ENCODE peak calls at places on chromosomes 11 and 22, in eight cellular contexts. N, S, K, I, P, U, L and Y are unnamed samples.

GRCh38 chr22:40345271-40345670 is 1.0 kb upstream of the ADSL start:
- DNase-seq in N (no peak), S (no peak), K (peak; percentile 64), I (peak; percentile 20), P (peak; percentile 50), U (no peak), L (no peak), Y (no peak)

GRCh38 chr22:32410459-32410858 is 1.6 kb downstream of the RTCB start:
- DNase-seq in N (no peak), S (no peak), K (no peak), I (no peak), P (no peak), U (no peak), L (no peak), Y (no peak)

GRCh38 chr22:46033256-46034200 is 56.6 kb upstream of the WNT7B start:
- DNase-seq in N (no peak), S (no peak), K (no peak), I (no peak), P (no peak), U (no peak), L (no peak), Y (peak; percentile 6)

GRCh38 chr11:76004400-76004799 is 189.4 kb downstream of the UVRAG start:
- DNase-seq in N (no peak), S (no peak), K (no peak), I (no peak), P (no peak), U (no peak), L (no peak), Y (no peak)

GRCh38 chr11:77346906-77347603 is 45.6 kb upstream of the GDPD4 start:
- DNase-seq in N (no peak), S (peak; percentile 72), K (no peak), I (no peak), P (no peak), U (no peak), L (no peak), Y (no peak)

GRCh38 chr22:50544746-50545253 is 899 bp upstream of the KLHDC7B start:
- DNase-seq in N (no peak), S (no peak), K (no peak), I (no peak), P (peak; percentile 45), U (no peak), L (no peak), Y (no peak)

GRCh38 chr11:7014118-7014517 is 6.0 kb downstream of the ZNF214 start:
- DNase-seq in N (no peak), S (no peak), K (no peak), I (no peak), P (no peak), U (no peak), L (no peak), Y (no peak)

GRCh38 chr11:10592331-10592730 is 23.9 kb upstream of the LYVE1 start:
- DNase-seq in N (no peak), S (peak; percentile 84), K (no peak), I (no peak), P (no peak), U (no peak), L (no peak), Y (no peak)

GRCh38 chr11:8015753-8016239 is 28.7 kb downstream of the EIF3F start:
- DNase-seq in N (no peak), S (peak; percentile 11), K (no peak), I (no peak), P (no peak), U (peak; percentile 20), L (no peak), Y (no peak)

GRCh38 chr11:77402218-77402556 is 71.7 kb downstream of the PAK1 start:
- DNase-seq in N (no peak), S (no peak), K (no peak), I (no peak), P (no peak), U (no peak), L (no peak), Y (no peak)

GRCh38 chr11:64744544-64745218 is 739 bp upstream of the RASGRP2 start:
- DNase-seq in N (peak; percentile 64), S (no peak), K (no peak), I (peak; percentile 36), P (no peak), U (no peak), L (no peak), Y (no peak)

GRCh38 chr11:43021466-43021865 is 290.3 kb upstream of the API5 start:
- DNase-seq in N (peak; percentile 51), S (no peak), K (no peak), I (no peak), P (no peak), U (peak; percentile 31), L (no peak), Y (no peak)

GRCh38 chr11:63870351-63871197 is 31.7 kb downstream of the MARK2 start:
- DNase-seq in N (no peak), S (no peak), K (no peak), I (no peak), P (no peak), U (no peak), L (no peak), Y (no peak)

GRCh38 chr22:38112361-38112760 is 1.9 kb upstream of the BAIAP2L2 start:
- DNase-seq in N (no peak), S (no peak), K (no peak), I (no peak), P (peak; percentile 59), U (no peak), L (no peak), Y (no peak)

GRCh38 chr22:43136255-43136654 is 6.9 kb downstream of the MCAT start:
- DNase-seq in N (peak; percentile 60), S (no peak), K (no peak), I (no peak), P (peak; percentile 57), U (peak; percentile 63), L (no peak), Y (no peak)

GRCh38 chr22:41862530-41863266 is 29.8 kb downstream of the SREBF2 start:
- DNase-seq in N (no peak), S (no peak), K (no peak), I (no peak), P (no peak), U (no peak), L (no peak), Y (no peak)

GRCh38 chr11:117679464-117679863 is 117.6 kb downstream of the DSCAML1 start:
- DNase-seq in N (no peak), S (no peak), K (no peak), I (no peak), P (no peak), U (no peak), L (no peak), Y (no peak)

DNA sequence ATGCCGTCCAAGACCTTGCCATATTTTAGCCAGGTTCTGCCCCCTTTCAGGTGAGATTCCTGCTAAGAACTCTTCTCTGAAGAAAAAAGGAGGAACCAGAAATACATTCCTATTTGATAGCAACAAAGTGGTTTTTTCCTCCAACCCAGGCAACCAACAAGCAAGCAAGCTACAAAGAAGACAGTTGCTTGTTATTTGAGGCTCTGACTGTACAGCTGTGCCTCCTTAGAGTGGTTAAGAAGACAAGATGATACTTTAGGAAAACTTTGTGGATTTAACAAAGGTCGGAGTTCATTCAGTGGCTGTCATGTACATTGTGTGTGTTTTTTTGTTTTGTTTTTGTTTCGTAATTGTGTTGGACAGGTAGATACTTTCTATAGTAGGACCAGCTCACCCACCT is 21.7 kb downstream of the TEAD1 start:
- DNase-seq in N (no peak), S (no peak), K (no peak), I (no peak), P (no peak), U (no peak), L (no peak), Y (no peak)
- H3K27ac ChIP-seq in N (no peak overlapping the region), S (no peak overlapping the region), K (peak overlapping the region; percentile 98), I (no peak overlapping the region), P (peak overlapping the region; percentile 93), U (no peak overlapping the region), L (no peak overlapping the region), Y (peak overlapping the region; percentile 94)

DNA sequence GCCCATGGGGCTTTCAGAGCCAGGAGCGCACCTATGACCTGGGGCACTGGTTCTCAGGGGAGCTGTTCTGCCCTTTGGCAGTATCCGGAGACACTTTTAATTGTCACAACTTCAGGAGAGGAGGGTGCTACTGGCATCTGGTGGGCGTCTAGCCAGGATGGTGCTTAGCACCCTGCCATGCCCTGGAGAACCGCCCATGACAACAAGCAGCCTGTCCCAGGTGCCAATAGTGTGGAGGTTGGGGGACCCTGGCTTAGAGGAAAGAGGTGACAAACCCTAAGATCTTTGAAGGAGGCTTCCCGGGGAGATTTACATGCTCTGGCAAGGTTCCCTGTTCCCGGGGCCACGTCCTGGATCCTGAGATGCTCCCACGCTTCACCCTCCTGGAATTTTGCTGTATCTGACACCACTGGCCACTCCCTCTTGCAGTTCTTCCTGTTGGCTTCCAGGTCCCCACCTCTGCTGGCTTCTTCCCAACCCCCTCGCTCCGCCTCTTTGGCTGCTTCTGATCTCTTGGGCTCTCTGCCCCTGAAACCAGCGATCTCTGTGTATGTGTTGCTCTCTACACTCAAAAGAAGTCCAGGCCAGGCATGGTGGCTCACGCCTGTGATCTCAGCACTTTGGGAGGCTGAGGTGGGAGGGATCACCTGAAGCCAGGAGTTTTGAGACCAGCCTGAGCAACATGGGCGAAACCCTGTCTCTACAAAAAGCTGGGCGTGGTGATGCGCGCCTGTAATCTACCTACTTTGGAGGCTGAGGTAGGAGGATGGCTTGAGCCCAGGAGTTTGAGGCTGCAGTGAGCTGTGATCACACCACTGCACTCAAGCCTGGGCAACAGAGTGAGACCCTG is 31.1 kb downstream of the FADS3 start:
- DNase-seq in N (no peak), S (no peak), K (peak; percentile 11), I (no peak), P (peak; percentile 63), U (no peak), L (no peak), Y (no peak)
- H3K27ac ChIP-seq in N (no peak overlapping the region), S (no peak overlapping the region), K (no peak overlapping the region), I (no peak overlapping the region), P (no peak overlapping the region), U (no peak overlapping the region), L (no peak overlapping the region), Y (peak overlapping the region; percentile 25)

GRCh38 chr11:22787565-22788162 is 41.9 kb downstream of the SVIP start:
- DNase-seq in N (peak; percentile 71), S (peak; percentile 29), K (no peak), I (peak; percentile 3), P (peak; percentile 10), U (no peak), L (no peak), Y (no peak)
- H3K27ac ChIP-seq in N (no peak overlapping the region), S (no peak overlapping the region), K (no peak overlapping the region), I (no peak overlapping the region), P (no peak overlapping the region), U (no peak overlapping the region), L (peak overlapping the region; percentile 23), Y (no peak overlapping the region)

GRCh38 chr11:2913029-2913431 is 16.2 kb downstream of the PHLDA2 start:
- DNase-seq in N (no peak), S (no peak), K (no peak), I (no peak), P (no peak), U (no peak), L (no peak), Y (no peak)

GRCh38 chr11:2910401-2910955 is 18.7 kb downstream of the PHLDA2 start:
- DNase-seq in N (no peak), S (no peak), K (no peak), I (no peak), P (no peak), U (no peak), L (no peak), Y (no peak)

GRCh38 chr11:2912498-2912897 is 16.7 kb downstream of the PHLDA2 start:
- DNase-seq in N (no peak), S (no peak), K (peak; percentile 84), I (no peak), P (peak; percentile 95), U (peak; percentile 67), L (no peak), Y (no peak)

GRCh38 chr11:2911088-2912037 is 17.9 kb downstream of the PHLDA2 start:
- DNase-seq in N (no peak), S (no peak), K (no peak), I (no peak), P (no peak), U (no peak), L (no peak), Y (no peak)

GRCh38 chr11:2912038-2912410 is 17.2 kb downstream of the PHLDA2 start:
- DNase-seq in N (no peak), S (no peak), K (no peak), I (no peak), P (no peak), U (no peak), L (no peak), Y (no peak)
- H3K27ac ChIP-seq in N (no peak overlapping the region), S (no peak overlapping the region), K (peak overlapping the region; percentile 54), I (no peak overlapping the region), P (peak overlapping the region; percentile 94), U (no peak overlapping the region), L (no peak overlapping the region), Y (no peak overlapping the region)